ENCODE peak calls at places on chromosome 15, in ten cellular contexts. One of them, this sample, is unnamed.

GRCh38 chr15:48555244-48555804 is 90.2 kb downstream of the FBN1 start:
- DNase-seq in activated T-helper 1 cell treated with anti-CD3 and anti-CD28 coated beads, Interleukin-12 subunit alpha, Interleukin-12 subunit beta, Interleukin-2, Interleukin-4 antibody, amounts not matched to agents 30 ng/mL and 10 ng/mL and 1 ng/mL, durations not matched to agents 14 hours and 24 hours and 36 hours: no peak
- DNase-seq in astrocyte: peak
- DNase-seq in HEK293T: no peak
- DNase-seq in NCI-H2171 treated with DMSO at 0.1 percent for 48 hours: no peak
- DNase-seq in mucosa of descending colon: no peak
- DNase-seq in mucosa of gallbladder: no peak
- DNase-seq in colonic mucosa: no peak
- DNase-seq in KBM-7: peak
- DNase-seq in AG04449: peak
- DNase-seq in this sample: no peak

GRCh38 chr15:46297766-46298165 is 662.9 kb downstream of the SQOR start:
- DNase-seq in activated T-helper 1 cell treated with anti-CD3 and anti-CD28 coated beads, Interleukin-12 subunit alpha, Interleukin-12 subunit beta, Interleukin-2, Interleukin-4 antibody, amounts not matched to agents 30 ng/mL and 10 ng/mL and 1 ng/mL, durations not matched to agents 14 hours and 24 hours and 36 hours: no peak
- DNase-seq in astrocyte: no peak
- DNase-seq in HEK293T: no peak
- DNase-seq in NCI-H2171 treated with DMSO at 0.1 percent for 48 hours: no peak
- DNase-seq in mucosa of descending colon: no peak
- DNase-seq in mucosa of gallbladder: no peak
- DNase-seq in colonic mucosa: no peak
- DNase-seq in KBM-7: peak
- DNase-seq in AG04449: no peak
- DNase-seq in this sample: no peak

GRCh38 chr15:31497838-31498237 is 171.2 kb downstream of the KLF13 start:
- DNase-seq in activated T-helper 1 cell treated with anti-CD3 and anti-CD28 coated beads, Interleukin-12 subunit alpha, Interleukin-12 subunit beta, Interleukin-2, Interleukin-4 antibody, amounts not matched to agents 30 ng/mL and 10 ng/mL and 1 ng/mL, durations not matched to agents 14 hours and 24 hours and 36 hours: no peak
- DNase-seq in astrocyte: no peak
- DNase-seq in HEK293T: no peak
- DNase-seq in NCI-H2171 treated with DMSO at 0.1 percent for 48 hours: no peak
- DNase-seq in mucosa of descending colon: no peak
- DNase-seq in mucosa of gallbladder: peak
- DNase-seq in colonic mucosa: no peak
- DNase-seq in KBM-7: no peak
- DNase-seq in AG04449: no peak
- DNase-seq in this sample: no peak

GRCh38 chr15:67095834-67096366 is 30.5 kb downstream of the SMAD3 start:
- DNase-seq in activated T-helper 1 cell treated with anti-CD3 and anti-CD28 coated beads, Interleukin-12 subunit alpha, Interleukin-12 subunit beta, Interleukin-2, Interleukin-4 antibody, amounts not matched to agents 30 ng/mL and 10 ng/mL and 1 ng/mL, durations not matched to agents 14 hours and 24 hours and 36 hours: no peak
- DNase-seq in astrocyte: no peak
- DNase-seq in HEK293T: no peak
- DNase-seq in NCI-H2171 treated with DMSO at 0.1 percent for 48 hours: no peak
- DNase-seq in mucosa of descending colon: no peak
- DNase-seq in mucosa of gallbladder: no peak
- DNase-seq in colonic mucosa: no peak
- DNase-seq in KBM-7: no peak
- DNase-seq in AG04449: no peak
- DNase-seq in this sample: no peak

GRCh38 chr15:66873856-66874255 is 171.8 kb downstream of the SMAD6 start:
- DNase-seq in activated T-helper 1 cell treated with anti-CD3 and anti-CD28 coated beads, Interleukin-12 subunit alpha, Interleukin-12 subunit beta, Interleukin-2, Interleukin-4 antibody, amounts not matched to agents 30 ng/mL and 10 ng/mL and 1 ng/mL, durations not matched to agents 14 hours and 24 hours and 36 hours: no peak
- DNase-seq in astrocyte: no peak
- DNase-seq in HEK293T: peak
- DNase-seq in NCI-H2171 treated with DMSO at 0.1 percent for 48 hours: no peak
- DNase-seq in mucosa of descending colon: no peak
- DNase-seq in mucosa of gallbladder: no peak
- DNase-seq in colonic mucosa: peak
- DNase-seq in KBM-7: no peak
- DNase-seq in AG04449: no peak
- DNase-seq in this sample: no peak

GRCh38 chr15:90644946-90645725 is 72.0 kb upstream of the BLM start:
- DNase-seq in activated T-helper 1 cell treated with anti-CD3 and anti-CD28 coated beads, Interleukin-12 subunit alpha, Interleukin-12 subunit beta, Interleukin-2, Interleukin-4 antibody, amounts not matched to agents 30 ng/mL and 10 ng/mL and 1 ng/mL, durations not matched to agents 14 hours and 24 hours and 36 hours: no peak
- DNase-seq in astrocyte: no peak
- DNase-seq in HEK293T: no peak
- DNase-seq in NCI-H2171 treated with DMSO at 0.1 percent for 48 hours: peak
- DNase-seq in mucosa of descending colon: no peak
- DNase-seq in mucosa of gallbladder: no peak
- DNase-seq in colonic mucosa: no peak
- DNase-seq in KBM-7: no peak
- DNase-seq in AG04449: no peak
- DNase-seq in this sample: no peak

GRCh38 chr15:38817427-38818155 is 253.0 kb upstream of the RASGRP1 start:
- DNase-seq in activated T-helper 1 cell treated with anti-CD3 and anti-CD28 coated beads, Interleukin-12 subunit alpha, Interleukin-12 subunit beta, Interleukin-2, Interleukin-4 antibody, amounts not matched to agents 30 ng/mL and 10 ng/mL and 1 ng/mL, durations not matched to agents 14 hours and 24 hours and 36 hours: peak
- DNase-seq in astrocyte: peak
- DNase-seq in HEK293T: peak
- DNase-seq in NCI-H2171 treated with DMSO at 0.1 percent for 48 hours: peak
- DNase-seq in mucosa of descending colon: peak
- DNase-seq in mucosa of gallbladder: peak
- DNase-seq in colonic mucosa: peak
- DNase-seq in KBM-7: peak
- DNase-seq in AG04449: no peak
- DNase-seq in this sample: peak

GRCh38 chr15:58908550-58909309 is 24.7 kb downstream of the SLTM start:
- DNase-seq in activated T-helper 1 cell treated with anti-CD3 and anti-CD28 coated beads, Interleukin-12 subunit alpha, Interleukin-12 subunit beta, Interleukin-2, Interleukin-4 antibody, amounts not matched to agents 30 ng/mL and 10 ng/mL and 1 ng/mL, durations not matched to agents 14 hours and 24 hours and 36 hours: no peak
- DNase-seq in astrocyte: no peak
- DNase-seq in HEK293T: no peak
- DNase-seq in NCI-H2171 treated with DMSO at 0.1 percent for 48 hours: no peak
- DNase-seq in mucosa of descending colon: no peak
- DNase-seq in mucosa of gallbladder: no peak
- DNase-seq in colonic mucosa: no peak
- DNase-seq in KBM-7: no peak
- DNase-seq in AG04449: no peak
- DNase-seq in this sample: no peak

GRCh38 chr15:70802629-70803028 is 39.3 kb upstream of the UACA start:
- DNase-seq in activated T-helper 1 cell treated with anti-CD3 and anti-CD28 coated beads, Interleukin-12 subunit alpha, Interleukin-12 subunit beta, Interleukin-2, Interleukin-4 antibody, amounts not matched to agents 30 ng/mL and 10 ng/mL and 1 ng/mL, durations not matched to agents 14 hours and 24 hours and 36 hours: no peak
- DNase-seq in astrocyte: peak
- DNase-seq in HEK293T: no peak
- DNase-seq in NCI-H2171 treated with DMSO at 0.1 percent for 48 hours: no peak
- DNase-seq in mucosa of descending colon: no peak
- DNase-seq in mucosa of gallbladder: no peak
- DNase-seq in colonic mucosa: no peak
- DNase-seq in KBM-7: no peak
- DNase-seq in AG04449: no peak
- DNase-seq in this sample: no peak

GRCh38 chr15:40065166-40065565 is 26.2 kb upstream of the SRP14 start:
- DNase-seq in activated T-helper 1 cell treated with anti-CD3 and anti-CD28 coated beads, Interleukin-12 subunit alpha, Interleukin-12 subunit beta, Interleukin-2, Interleukin-4 antibody, amounts not matched to agents 30 ng/mL and 10 ng/mL and 1 ng/mL, durations not matched to agents 14 hours and 24 hours and 36 hours: no peak
- DNase-seq in astrocyte: no peak
- DNase-seq in HEK293T: no peak
- DNase-seq in NCI-H2171 treated with DMSO at 0.1 percent for 48 hours: no peak
- DNase-seq in mucosa of descending colon: no peak
- DNase-seq in mucosa of gallbladder: no peak
- DNase-seq in colonic mucosa: no peak
- DNase-seq in KBM-7: no peak
- DNase-seq in AG04449: no peak
- DNase-seq in this sample: no peak

GRCh38 chr15:65762914-65763787 is 28.9 kb downstream of the DENND4A start:
- DNase-seq in activated T-helper 1 cell treated with anti-CD3 and anti-CD28 coated beads, Interleukin-12 subunit alpha, Interleukin-12 subunit beta, Interleukin-2, Interleukin-4 antibody, amounts not matched to agents 30 ng/mL and 10 ng/mL and 1 ng/mL, durations not matched to agents 14 hours and 24 hours and 36 hours: no peak
- DNase-seq in astrocyte: no peak
- DNase-seq in HEK293T: no peak
- DNase-seq in NCI-H2171 treated with DMSO at 0.1 percent for 48 hours: no peak
- DNase-seq in mucosa of descending colon: no peak
- DNase-seq in mucosa of gallbladder: no peak
- DNase-seq in colonic mucosa: no peak
- DNase-seq in KBM-7: no peak
- DNase-seq in AG04449: no peak
- DNase-seq in this sample: no peak

GRCh38 chr15:78989701-78990248 is 44.9 kb upstream of the CTSH start:
- DNase-seq in activated T-helper 1 cell treated with anti-CD3 and anti-CD28 coated beads, Interleukin-12 subunit alpha, Interleukin-12 subunit beta, Interleukin-2, Interleukin-4 antibody, amounts not matched to agents 30 ng/mL and 10 ng/mL and 1 ng/mL, durations not matched to agents 14 hours and 24 hours and 36 hours: no peak
- DNase-seq in astrocyte: peak
- DNase-seq in HEK293T: no peak
- DNase-seq in NCI-H2171 treated with DMSO at 0.1 percent for 48 hours: no peak
- DNase-seq in mucosa of descending colon: no peak
- DNase-seq in mucosa of gallbladder: no peak
- DNase-seq in colonic mucosa: no peak
- DNase-seq in KBM-7: no peak
- DNase-seq in AG04449: no peak
- DNase-seq in this sample: no peak

GRCh38 chr15:66803182-66803729 is 101.2 kb downstream of the SMAD6 start:
- DNase-seq in activated T-helper 1 cell treated with anti-CD3 and anti-CD28 coated beads, Interleukin-12 subunit alpha, Interleukin-12 subunit beta, Interleukin-2, Interleukin-4 antibody, amounts not matched to agents 30 ng/mL and 10 ng/mL and 1 ng/mL, durations not matched to agents 14 hours and 24 hours and 36 hours: no peak
- DNase-seq in astrocyte: peak
- DNase-seq in HEK293T: peak
- DNase-seq in NCI-H2171 treated with DMSO at 0.1 percent for 48 hours: no peak
- DNase-seq in mucosa of descending colon: peak
- DNase-seq in mucosa of gallbladder: peak
- DNase-seq in colonic mucosa: peak
- DNase-seq in KBM-7: peak
- DNase-seq in AG04449: peak
- DNase-seq in this sample: no peak

GRCh38 chr15:57376695-57377477 is 581 bp downstream of the CGNL1 start:
- DNase-seq in activated T-helper 1 cell treated with anti-CD3 and anti-CD28 coated beads, Interleukin-12 subunit alpha, Interleukin-12 subunit beta, Interleukin-2, Interleukin-4 antibody, amounts not matched to agents 30 ng/mL and 10 ng/mL and 1 ng/mL, durations not matched to agents 14 hours and 24 hours and 36 hours: no peak
- DNase-seq in astrocyte: no peak
- DNase-seq in HEK293T: peak
- DNase-seq in NCI-H2171 treated with DMSO at 0.1 percent for 48 hours: peak
- DNase-seq in mucosa of descending colon: peak
- DNase-seq in mucosa of gallbladder: no peak
- DNase-seq in colonic mucosa: peak
- DNase-seq in KBM-7: no peak
- DNase-seq in AG04449: no peak
- DNase-seq in this sample: no peak

GRCh38 chr15:78177447-78177873 is 28.3 kb downstream of the IDH3A start:
- DNase-seq in activated T-helper 1 cell treated with anti-CD3 and anti-CD28 coated beads, Interleukin-12 subunit alpha, Interleukin-12 subunit beta, Interleukin-2, Interleukin-4 antibody, amounts not matched to agents 30 ng/mL and 10 ng/mL and 1 ng/mL, durations not matched to agents 14 hours and 24 hours and 36 hours: no peak
- DNase-seq in astrocyte: no peak
- DNase-seq in HEK293T: peak
- DNase-seq in NCI-H2171 treated with DMSO at 0.1 percent for 48 hours: no peak
- DNase-seq in mucosa of descending colon: peak
- DNase-seq in mucosa of gallbladder: no peak
- DNase-seq in colonic mucosa: peak
- DNase-seq in KBM-7: peak
- DNase-seq in AG04449: no peak
- DNase-seq in this sample: no peak

GRCh38 chr15:75172168-75172841 is 29.4 kb upstream of the C15orf39 start:
- DNase-seq in activated T-helper 1 cell treated with anti-CD3 and anti-CD28 coated beads, Interleukin-12 subunit alpha, Interleukin-12 subunit beta, Interleukin-2, Interleukin-4 antibody, amounts not matched to agents 30 ng/mL and 10 ng/mL and 1 ng/mL, durations not matched to agents 14 hours and 24 hours and 36 hours: no peak
- DNase-seq in astrocyte: no peak
- DNase-seq in HEK293T: no peak
- DNase-seq in NCI-H2171 treated with DMSO at 0.1 percent for 48 hours: peak
- DNase-seq in mucosa of descending colon: no peak
- DNase-seq in mucosa of gallbladder: no peak
- DNase-seq in colonic mucosa: no peak
- DNase-seq in KBM-7: no peak
- DNase-seq in AG04449: no peak
- DNase-seq in this sample: no peak

GRCh38 chr15:77419050-77419835 is 661 bp downstream of the PEAK1 start:
- DNase-seq in activated T-helper 1 cell treated with anti-CD3 and anti-CD28 coated beads, Interleukin-12 subunit alpha, Interleukin-12 subunit beta, Interleukin-2, Interleukin-4 antibody, amounts not matched to agents 30 ng/mL and 10 ng/mL and 1 ng/mL, durations not matched to agents 14 hours and 24 hours and 36 hours: peak
- DNase-seq in astrocyte: peak
- DNase-seq in HEK293T: peak
- DNase-seq in NCI-H2171 treated with DMSO at 0.1 percent for 48 hours: peak
- DNase-seq in mucosa of descending colon: peak
- DNase-seq in mucosa of gallbladder: peak
- DNase-seq in colonic mucosa: peak
- DNase-seq in KBM-7: peak
- DNase-seq in AG04449: no peak
- DNase-seq in this sample: peak

This sample was measured in T follicular helper cell.